ENCODE peak calls at places on chromosomes 2 and 18, in ten cellular contexts. W, B, H, A, D, V, Q, L, I and G are unnamed samples.

GRCh38 chr18:56890632-56891031 is 239.5 kb downstream of the WDR7 start:
- DNase-seq in W (peak), B (no peak), H (peak), A (peak), D (no peak), V (no peak), Q (peak), L (peak), I (peak), G (no peak)

GRCh38 chr2:11749646-11750349 is 3.4 kb downstream of the LPIN1 start:
- DNase-seq in W (no peak), B (no peak), H (no peak), A (no peak), D (no peak), V (no peak), Q (no peak), L (no peak), I (no peak), G (no peak)

GRCh38 chr2:55620123-55620779 is 2.8 kb upstream of the PPP4R3B start:
- DNase-seq in W (no peak), B (no peak), H (no peak), A (peak), D (no peak), V (no peak), Q (peak), L (no peak), I (no peak), G (peak)

GRCh38 chr2:239361311-239361642 is 39.5 kb downstream of the HDAC4 start:
- DNase-seq in W (no peak), B (no peak), H (no peak), A (no peak), D (no peak), V (no peak), Q (peak), L (no peak), I (no peak), G (no peak)

GRCh38 chr2:219836647-219837177 is 209.3 kb downstream of the SLC4A3 start:
- DNase-seq in W (no peak), B (no peak), H (peak), A (peak), D (no peak), V (no peak), Q (peak), L (peak), I (peak), G (no peak)

GRCh38 chr2:60899230-60899891 is 18.0 kb downstream of the REL start:
- DNase-seq in W (no peak), B (no peak), H (no peak), A (no peak), D (no peak), V (no peak), Q (no peak), L (no peak), I (no peak), G (no peak)

GRCh38 chr2:191688934-191689695 is 11.2 kb downstream of the NABP1 start:
- DNase-seq in W (no peak), B (peak), H (no peak), A (no peak), D (no peak), V (no peak), Q (peak), L (peak), I (no peak), G (no peak)

GRCh38 chr2:38750011-38750792 is 959 bp downstream of the SRSF7 start:
- DNase-seq in W (no peak), B (no peak), H (no peak), A (no peak), D (no peak), V (peak), Q (peak), L (no peak), I (no peak), G (peak)

GRCh38 chr2:191677091-191677645 is 768 bp upstream of the NABP1 start:
- DNase-seq in W (no peak), B (no peak), H (peak), A (no peak), D (no peak), V (no peak), Q (peak), L (peak), I (no peak), G (peak)

GRCh38 chr18:45687617-45688016 is 36.4 kb upstream of the SLC14A1 start:
- DNase-seq in W (no peak), B (no peak), H (no peak), A (no peak), D (no peak), V (no peak), Q (no peak), L (no peak), I (no peak), G (peak)

GRCh38 chr2:42138163-42139016 is 30.8 kb upstream of the EML4 start:
- DNase-seq in W (peak), B (no peak), H (peak), A (no peak), D (no peak), V (no peak), Q (peak), L (no peak), I (peak), G (no peak)

GRCh38 chr2:205586626-205587025 is 95.7 kb upstream of the NRP2 start:
- DNase-seq in W (no peak), B (no peak), H (no peak), A (no peak), D (no peak), V (no peak), Q (peak), L (no peak), I (no peak), G (no peak)

GRCh38 chr2:218394298-218395089 is 5.2 kb upstream of the CTDSP1 start:
- DNase-seq in W (no peak), B (no peak), H (no peak), A (peak), D (no peak), V (peak), Q (no peak), L (no peak), I (no peak), G (peak)

GRCh38 chr2:23526835-23527790 is 142.1 kb downstream of the KLHL29 start:
- DNase-seq in W (no peak), B (no peak), H (no peak), A (no peak), D (no peak), V (no peak), Q (no peak), L (no peak), I (no peak), G (no peak)

GRCh38 chr2:65404988-65405697 is 27.3 kb downstream of the SPRED2 start:
- DNase-seq in W (no peak), B (no peak), H (no peak), A (no peak), D (no peak), V (no peak), Q (no peak), L (no peak), I (no peak), G (no peak)

GRCh38 chr2:96256611-96257113 is 9.1 kb downstream of the TMEM127 start:
- DNase-seq in W (no peak), B (no peak), H (no peak), A (no peak), D (no peak), V (no peak), Q (no peak), L (no peak), I (no peak), G (no peak)

GRCh38 chr2:4675295-4675694 is 971.9 kb downstream of the DCDC2C start:
- DNase-seq in W (no peak), B (no peak), H (no peak), A (no peak), D (no peak), V (no peak), Q (no peak), L (no peak), I (no peak), G (no peak)

GRCh38 chr2:84858123-84858522 is 22.8 kb downstream of the TRABD2A start:
- DNase-seq in W (no peak), B (no peak), H (no peak), A (peak), D (no peak), V (no peak), Q (no peak), L (no peak), I (no peak), G (no peak)

GRCh38 chr2:189439342-189439741 is 1.9 kb upstream of the WDR75 start:
- DNase-seq in W (no peak), B (no peak), H (no peak), A (no peak), D (no peak), V (no peak), Q (no peak), L (peak), I (no peak), G (no peak)

GRCh38 chr2:231985823-231986261 is 24.3 kb downstream of the DIS3L2 start:
- DNase-seq in W (no peak), B (peak), H (no peak), A (peak), D (no peak), V (no peak), Q (no peak), L (no peak), I (no peak), G (no peak)

GRCh38 chr2:71938659-71939587 is 208.7 kb downstream of the CYP26B1 start:
- DNase-seq in W (no peak), B (no peak), H (no peak), A (peak), D (no peak), V (no peak), Q (no peak), L (no peak), I (no peak), G (no peak)

GRCh38 chr2:67802296-67802695 is 260.5 kb downstream of the C1D start:
- DNase-seq in W (no peak), B (no peak), H (no peak), A (no peak), D (no peak), V (no peak), Q (no peak), L (no peak), I (no peak), G (no peak)

GRCh38 chr2:241728627-241729026 is 5.8 kb upstream of the D2HGDH start:
- DNase-seq in W (no peak), B (no peak), H (no peak), A (no peak), D (no peak), V (peak), Q (no peak), L (no peak), I (no peak), G (no peak)

GRCh38 chr2:183898641-183899040 is 699.7 kb upstream of the ZNF804A start:
- DNase-seq in W (no peak), B (no peak), H (no peak), A (no peak), D (no peak), V (no peak), Q (no peak), L (no peak), I (no peak), G (no peak)

GRCh38 chr18:41761329-41762028 is 193.6 kb upstream of the PIK3C3 start:
- DNase-seq in W (no peak), B (no peak), H (peak), A (no peak), D (no peak), V (no peak), Q (peak), L (peak), I (peak), G (no peak)

GRCh38 chr2:107025869-107026380 is 140.0 kb upstream of the ST6GAL2 start:
- DNase-seq in W (no peak), B (no peak), H (peak), A (no peak), D (no peak), V (no peak), Q (peak), L (peak), I (peak), G (no peak)

GRCh38 chr2:224366269-224366668 is 35.6 kb downstream of the FAM124B start:
- DNase-seq in W (peak), B (no peak), H (no peak), A (no peak), D (no peak), V (no peak), Q (peak), L (no peak), I (no peak), G (no peak)

GRCh38 chr2:189002079-189002478 is 27.9 kb downstream of the COL3A1 start:
- DNase-seq in W (peak), B (peak), H (peak), A (no peak), D (no peak), V (no peak), Q (peak), L (peak), I (no peak), G (no peak)

GRCh38 chr2:1249897-1250687 is 163.2 kb upstream of the TPO start:
- DNase-seq in W (no peak), B (no peak), H (no peak), A (no peak), D (no peak), V (no peak), Q (no peak), L (no peak), I (no peak), G (no peak)

GRCh38 chr18:66222174-66222573 is 381.7 kb downstream of the CDH19 start:
- DNase-seq in W (no peak), B (no peak), H (no peak), A (no peak), D (no peak), V (no peak), Q (no peak), L (no peak), I (no peak), G (no peak)

DNA sequence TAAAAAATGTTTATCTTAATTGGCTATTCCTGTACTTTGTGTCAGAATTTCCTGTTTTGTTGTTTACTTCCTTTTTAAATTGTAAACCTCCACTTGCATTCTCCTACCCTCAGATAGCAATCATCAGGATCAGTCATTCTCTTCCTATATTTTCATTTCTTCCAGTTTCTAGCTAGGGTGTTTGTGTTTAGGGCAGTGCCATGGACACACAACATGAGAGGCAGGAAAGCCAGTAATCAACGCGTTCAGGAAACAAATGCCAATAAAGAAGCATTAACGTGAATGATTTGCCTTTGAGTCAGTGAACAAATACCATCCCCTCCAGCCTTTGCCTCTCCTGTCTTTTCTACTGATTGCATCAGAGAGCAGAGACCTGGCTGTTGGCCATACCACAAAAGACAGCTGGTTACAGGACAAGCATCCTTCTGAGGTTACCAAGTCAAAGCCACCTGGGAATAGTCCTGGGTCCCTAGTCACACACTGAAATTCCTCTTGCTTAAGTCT is 56.7 kb upstream of the FHL2 start:
- DNase-seq in W (peak), B (peak), H (peak), A (no peak), D (no peak), V (peak), Q (peak), L (peak), I (peak), G (no peak)
- H3K4me3 ChIP-seq in W (no peak), B (no peak), H (no peak), A (no peak), D (no peak), V (no peak), Q (no peak), L (peak), I (no peak), G (no peak)

GRCh38 chr2:174490032-174490431 is 3.2 kb upstream of the GPR155 start:
- DNase-seq in W (no peak), B (no peak), H (no peak), A (no peak), D (no peak), V (no peak), Q (no peak), L (no peak), I (no peak), G (no peak)
- H3K4me3 ChIP-seq in W (no peak), B (no peak), H (no peak), A (no peak), D (no peak), V (no peak), Q (no peak), L (no peak), I (no peak), G (no peak)

GRCh38 chr2:36403675-36404230 is 48.2 kb downstream of the CRIM1 start:
- DNase-seq in W (no peak), B (peak), H (peak), A (no peak), D (no peak), V (no peak), Q (peak), L (peak), I (peak), G (no peak)
- H3K4me3 ChIP-seq in W (no peak), B (peak), H (no peak), A (no peak), D (no peak), V (no peak), Q (no peak), L (peak), I (no peak), G (no peak)

DNA sequence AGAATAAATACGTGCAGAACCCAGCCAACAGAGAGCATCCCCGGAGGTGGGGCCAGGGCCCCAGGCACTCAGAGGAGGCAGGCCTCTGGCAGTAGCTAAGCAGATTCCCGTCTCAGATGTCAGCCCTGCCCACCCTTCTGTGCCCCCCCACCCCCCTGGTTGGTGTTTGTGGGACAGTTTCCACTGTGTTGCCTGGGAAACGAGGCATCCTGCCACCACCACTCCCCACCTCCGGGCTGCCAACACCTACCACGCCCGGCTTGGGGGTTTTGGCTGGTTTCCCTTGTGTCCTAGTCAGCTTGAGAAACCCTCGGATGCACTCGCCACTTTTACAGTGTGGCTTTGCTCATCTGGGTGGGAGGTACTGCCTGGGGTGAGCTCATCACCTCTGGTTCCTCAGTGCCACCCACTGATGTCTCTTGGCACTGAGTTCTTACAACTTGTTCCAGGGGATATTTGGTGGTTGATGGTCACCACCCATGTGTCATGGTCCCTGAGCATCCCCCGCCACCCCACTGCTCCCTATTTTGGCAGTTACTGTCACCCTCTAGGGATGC is 72.4 kb upstream of the YWHAQ start:
- DNase-seq in W (no peak), B (peak), H (peak), A (peak), D (no peak), V (peak), Q (peak), L (peak), I (peak), G (no peak)
- H3K4me3 ChIP-seq in W (no peak), B (no peak), H (no peak), A (no peak), D (no peak), V (no peak), Q (no peak), L (peak), I (peak), G (no peak)

GRCh38 chr2:211766689-211767088 is 771.9 kb downstream of the ERBB4 start:
- DNase-seq in W (peak), B (no peak), H (no peak), A (peak), D (no peak), V (no peak), Q (no peak), L (no peak), I (no peak), G (no peak)
- H3K4me3 ChIP-seq in W (no peak), B (no peak), H (no peak), A (no peak), D (no peak), V (no peak), Q (no peak), L (no peak), I (no peak), G (no peak)

GRCh38 chr2:74028290-74028689 is 43.6 kb downstream of the TET3 start:
- DNase-seq in W (no peak), B (no peak), H (no peak), A (no peak), D (no peak), V (no peak), Q (no peak), L (no peak), I (no peak), G (no peak)

GRCh38 chr2:74024216-74024615 is 39.5 kb downstream of the TET3 start:
- DNase-seq in W (no peak), B (no peak), H (no peak), A (peak), D (no peak), V (no peak), Q (no peak), L (no peak), I (no peak), G (no peak)

GRCh38 chr2:74025971-74026612 is 41.4 kb downstream of the TET3 start:
- DNase-seq in W (no peak), B (no peak), H (no peak), A (peak), D (no peak), V (no peak), Q (no peak), L (no peak), I (no peak), G (no peak)

GRCh38 chr2:74027496-74027895 is 42.8 kb downstream of the TET3 start:
- DNase-seq in W (no peak), B (no peak), H (no peak), A (no peak), D (no peak), V (no peak), Q (no peak), L (no peak), I (no peak), G (no peak)

DNA sequence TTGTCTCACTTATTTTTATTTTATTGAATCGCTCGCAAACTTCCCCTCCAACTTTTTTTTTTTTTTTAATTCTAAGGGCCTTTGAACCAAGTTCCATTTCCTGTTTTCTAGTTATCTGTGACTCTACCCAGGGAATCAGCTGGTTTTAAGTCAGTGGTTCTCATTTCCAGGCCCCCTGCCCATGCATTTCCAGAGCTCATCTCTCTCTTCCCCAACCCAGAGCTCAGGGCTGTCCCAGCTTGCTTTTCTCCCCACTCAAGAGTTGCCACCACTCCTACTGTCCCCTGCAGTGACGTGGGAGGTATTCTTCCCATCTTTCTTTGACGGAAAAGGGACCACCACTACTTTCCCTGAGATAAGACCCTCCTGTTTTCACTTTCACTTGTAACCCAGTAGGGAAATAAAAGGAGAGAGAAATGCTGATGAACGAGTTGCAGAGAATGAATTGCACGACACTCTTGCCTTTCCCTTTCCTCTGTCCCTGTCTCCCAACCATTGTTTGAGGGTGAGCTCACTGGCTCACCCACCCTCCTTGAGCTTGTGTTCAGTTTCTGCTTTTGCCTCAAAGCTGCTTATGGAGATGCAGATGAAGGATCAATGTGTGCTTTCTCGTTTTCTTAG is 42.1 kb downstream of the TET3 start:
- DNase-seq in W (no peak), B (no peak), H (no peak), A (peak), D (no peak), V (no peak), Q (no peak), L (no peak), I (no peak), G (no peak)
- H3K4me3 ChIP-seq in W (no peak), B (no peak), H (no peak), A (no peak), D (no peak), V (no peak), Q (no peak), L (no peak), I (no peak), G (no peak)

GRCh38 chr2:142944264-142944663 is 66.8 kb downstream of the KYNU start:
- DNase-seq in W (peak), B (no peak), H (no peak), A (no peak), D (no peak), V (no peak), Q (no peak), L (peak), I (no peak), G (no peak)
- H3K4me3 ChIP-seq in W (no peak), B (no peak), H (no peak), A (no peak), D (no peak), V (no peak), Q (no peak), L (no peak), I (no peak), G (no peak)

GRCh38 chr2:164694275-164694695 is 73.0 kb upstream of the GRB14 start:
- DNase-seq in W (no peak), B (no peak), H (no peak), A (no peak), D (no peak), V (no peak), Q (no peak), L (peak), I (no peak), G (no peak)
- H3K4me3 ChIP-seq in W (no peak), B (no peak), H (no peak), A (no peak), D (no peak), V (no peak), Q (no peak), L (peak), I (no peak), G (no peak)